ENCODE peak calls at places on chromosome 4, in seven cellular contexts. F is CD8-positive, alpha-beta T cell; B is fibroblast of lung; V is fibroblast of the aortic adventitia; U is ascending aorta; G is lung; D is endodermal cell. C is an unnamed sample.

GRCh38 chr4:150244600-150244999 is 166.4 kb downstream of the DCLK2 start:
- DNase-seq in F (no peak), B (peak), V (peak), U (no peak), G (no peak), D (no peak), C (peak)

GRCh38 chr4:153538408-153539057 is 72.4 kb downstream of the TMEM131L start:
- DNase-seq in F (no peak), B (no peak), V (peak), U (no peak), G (no peak), D (no peak), C (peak)

GRCh38 chr4:48269861-48270515 is 350 bp upstream of the TEC start:
- DNase-seq in F (peak), B (peak), V (peak), U (peak), G (peak), D (peak), C (peak)

GRCh38 chr4:36432556-36432955 is 151.1 kb downstream of the DTHD1 start:
- DNase-seq in F (no peak), B (no peak), V (no peak), U (no peak), G (no peak), D (no peak), C (no peak)

GRCh38 chr4:57426779-57427395 is 316.7 kb upstream of the IGFBP7 start:
- DNase-seq in F (no peak), B (peak), V (peak), U (no peak), G (peak), D (peak), C (peak)

GRCh38 chr4:84063618-84064017 is 435.5 kb downstream of the NKX6-1 start:
- DNase-seq in F (no peak), B (no peak), V (no peak), U (no peak), G (no peak), D (no peak), C (no peak)

GRCh38 chr4:48546336-48546735 is 56.3 kb downstream of the ZAR1 start:
- DNase-seq in F (no peak), B (peak), V (peak), U (no peak), G (no peak), D (peak), C (peak)

GRCh38 chr4:133316874-133317273 is 167.8 kb downstream of the PCDH10 start:
- DNase-seq in F (no peak), B (peak), V (peak), U (no peak), G (no peak), D (no peak), C (peak)

GRCh38 chr4:128782875-128783614 is 26.5 kb upstream of the JADE1 start:
- DNase-seq in F (no peak), B (peak), V (peak), U (no peak), G (no peak), D (no peak), C (peak)

GRCh38 chr4:122542411-122543236 is 78.2 kb downstream of the IL21 start:
- DNase-seq in F (no peak), B (peak), V (peak), U (no peak), G (no peak), D (no peak), C (peak)

GRCh38 chr4:176377705-176378302 is 58.0 kb downstream of the SPCS3 start:
- DNase-seq in F (no peak), B (peak), V (peak), U (no peak), G (no peak), D (no peak), C (peak)

GRCh38 chr4:177706916-177707315 is 264.7 kb upstream of the AGA start:
- DNase-seq in F (no peak), B (no peak), V (no peak), U (no peak), G (no peak), D (no peak), C (no peak)

GRCh38 chr4:149145803-149146202 is 669.8 kb downstream of the IQCM start:
- DNase-seq in F (no peak), B (peak), V (no peak), U (no peak), G (no peak), D (no peak), C (peak)

GRCh38 chr4:57090099-57090498 is 20.1 kb downstream of the IGFBP7 start:
- DNase-seq in F (no peak), B (no peak), V (no peak), U (no peak), G (no peak), D (no peak), C (no peak)

GRCh38 chr4:105280338-105280809 is 133.7 kb downstream of the TET2 start:
- DNase-seq in F (no peak), B (peak), V (peak), U (no peak), G (no peak), D (no peak), C (peak)

GRCh38 chr4:121860121-121860520 is 10.2 kb downstream of the BBS7 start:
- DNase-seq in F (no peak), B (no peak), V (no peak), U (no peak), G (no peak), D (no peak), C (no peak)

GRCh38 chr4:7788687-7789425 is 150.8 kb downstream of the AFAP1 start:
- DNase-seq in F (no peak), B (no peak), V (peak), U (no peak), G (peak), D (no peak), C (no peak)

GRCh38 chr4:122577808-122578781 is 42.8 kb downstream of the IL21 start:
- DNase-seq in F (peak), B (peak), V (peak), U (no peak), G (no peak), D (peak), C (peak)

GRCh38 chr4:186669159-186669720 is 54.4 kb downstream of the FAT1 start:
- DNase-seq in F (no peak), B (peak), V (peak), U (no peak), G (no peak), D (peak), C (peak)

GRCh38 chr4:13515268-13515667 is 29.0 kb downstream of the NKX3-2 start:
- DNase-seq in F (no peak), B (no peak), V (no peak), U (no peak), G (no peak), D (no peak), C (no peak)

GRCh38 chr4:186840771-186841301 is 117.2 kb upstream of the FAT1 start:
- DNase-seq in F (no peak), B (no peak), V (no peak), U (no peak), G (no peak), D (no peak), C (no peak)

GRCh38 chr4:175671491-175671934 is 140.6 kb downstream of the GPM6A start:
- DNase-seq in F (no peak), B (peak), V (no peak), U (no peak), G (no peak), D (peak), C (no peak)

GRCh38 chr4:89222171-89222570 is 85.4 kb downstream of the GPRIN3 start:
- DNase-seq in F (no peak), B (no peak), V (no peak), U (no peak), G (no peak), D (no peak), C (no peak)

GRCh38 chr4:73851293-73851692 is 1.8 kb upstream of the PF4V1 start:
- DNase-seq in F (no peak), B (no peak), V (no peak), U (no peak), G (no peak), D (no peak), C (no peak)

GRCh38 chr4:158782539-158783360 is 13.9 kb downstream of the FNIP2 start:
- DNase-seq in F (no peak), B (peak), V (peak), U (no peak), G (no peak), D (no peak), C (peak)

GRCh38 chr4:6352031-6352763 is 82.5 kb downstream of the WFS1 start:
- DNase-seq in F (no peak), B (no peak), V (no peak), U (no peak), G (no peak), D (no peak), C (no peak)

GRCh38 chr4:146165840-146166239 is 9.7 kb upstream of the LSM6 start:
- DNase-seq in F (no peak), B (peak), V (peak), U (no peak), G (no peak), D (no peak), C (peak)

GRCh38 chr4:2827874-2828751 is 15.5 kb upstream of the ADD1 start:
- DNase-seq in F (no peak), B (no peak), V (no peak), U (no peak), G (no peak), D (no peak), C (no peak)

GRCh38 chr4:82523179-82523578 is 38.6 kb downstream of the TMEM150C start:
- DNase-seq in F (no peak), B (no peak), V (no peak), U (no peak), G (no peak), D (peak), C (no peak)

GRCh38 chr4:123260429-123261052 is 136.1 kb upstream of the SPRY1 start:
- DNase-seq in F (no peak), B (peak), V (no peak), U (no peak), G (no peak), D (no peak), C (no peak)

GRCh38 chr4:152935661-152936445 is at the start of gene FHDC1:
- DNase-seq in F (no peak), B (peak), V (no peak), U (no peak), G (peak), D (peak), C (no peak)

GRCh38 chr4:153211986-153212720 is 7.9 kb downstream of the TRIM2 start:
- DNase-seq in F (no peak), B (peak), V (peak), U (no peak), G (no peak), D (no peak), C (peak)

GRCh38 chr4:86482851-86483490 is 111.1 kb upstream of the PTPN13 start:
- DNase-seq in F (no peak), B (peak), V (no peak), U (no peak), G (no peak), D (peak), C (peak)
- TF ChIP-seq CTCF in F (no peak), B (peak), V (peak), U (no peak), G (no peak), D (peak), C (peak)

GRCh38 chr4:139735381-139736256 is 70.0 kb downstream of the MGST2 start:
- DNase-seq in F (no peak), B (peak), V (peak), U (no peak), G (no peak), D (peak), C (peak)
- H3K4me3 ChIP-seq in F (peak), B (peak), V (peak), U (peak), G (no peak), D (peak), C (peak)

DNA sequence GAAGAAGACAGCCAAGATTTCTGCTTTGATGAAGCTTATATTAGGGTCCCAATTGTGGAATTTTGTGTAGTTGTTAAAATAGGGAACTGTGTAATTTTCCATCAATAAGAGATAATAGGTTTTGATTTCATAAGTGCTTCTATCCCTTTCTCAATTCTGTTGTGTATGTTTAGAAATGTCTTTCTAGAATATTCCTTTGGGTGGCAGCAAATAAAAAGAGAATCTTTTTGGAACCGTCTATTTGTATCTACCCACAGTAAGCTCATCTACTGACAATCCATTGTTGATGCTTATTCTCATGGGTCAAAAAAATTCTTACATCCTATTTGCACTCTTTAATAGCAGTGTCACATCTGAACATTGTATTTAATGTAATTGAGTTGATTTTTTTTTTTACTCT is 61.7 kb downstream of the TMA16 start:
- DNase-seq in F (no peak), B (no peak), V (no peak), U (no peak), G (no peak), D (no peak), C (peak)
- TF ChIP-seq CTCF in F (no peak), B (no peak), V (no peak), U (no peak), G (no peak), D (peak), C (peak)

GRCh38 chr4:59503731-59504130 is 1696.4 kb upstream of the ADGRL3 start:
- DNase-seq in F (no peak), B (no peak), V (no peak), U (no peak), G (no peak), D (no peak), C (no peak)
- H3K4me3 ChIP-seq in F (no peak), B (no peak), V (no peak), U (no peak), G (no peak), D (no peak), C (no peak)

GRCh38 chr4:168631241-168632151 is 134.6 kb downstream of the PALLD start:
- DNase-seq in F (no peak), B (peak), V (peak), U (no peak), G (peak), D (peak), C (peak)
- TF ChIP-seq CTCF in F (no peak), B (peak), V (peak), U (peak), G (no peak), D (peak), C (peak)

DNA sequence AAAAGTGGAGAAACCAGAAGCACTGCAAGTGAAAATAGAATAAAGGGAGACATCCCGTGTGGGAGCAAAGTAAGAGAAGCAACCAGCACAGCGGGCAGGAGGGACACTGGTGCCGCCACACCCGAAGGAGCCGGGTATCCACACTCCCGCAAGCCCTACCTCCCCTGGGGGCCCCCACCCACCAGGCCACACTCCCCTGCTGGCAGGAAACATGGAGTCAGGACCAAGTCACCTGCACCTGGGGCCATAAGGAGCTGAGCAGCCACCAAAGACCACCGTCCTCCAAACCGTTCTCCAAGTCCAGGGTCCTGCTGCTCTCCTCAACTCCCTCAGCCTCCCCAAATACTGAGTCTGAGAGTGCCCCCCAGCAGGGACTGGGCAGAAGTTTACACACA is 30.5 kb downstream of the FGFRL1 start:
- DNase-seq in F (no peak), B (no peak), V (no peak), U (no peak), G (no peak), D (no peak), C (no peak)
- H3K4me3 ChIP-seq in F (no peak), B (no peak), V (no peak), U (no peak), G (no peak), D (no peak), C (no peak)

DNA sequence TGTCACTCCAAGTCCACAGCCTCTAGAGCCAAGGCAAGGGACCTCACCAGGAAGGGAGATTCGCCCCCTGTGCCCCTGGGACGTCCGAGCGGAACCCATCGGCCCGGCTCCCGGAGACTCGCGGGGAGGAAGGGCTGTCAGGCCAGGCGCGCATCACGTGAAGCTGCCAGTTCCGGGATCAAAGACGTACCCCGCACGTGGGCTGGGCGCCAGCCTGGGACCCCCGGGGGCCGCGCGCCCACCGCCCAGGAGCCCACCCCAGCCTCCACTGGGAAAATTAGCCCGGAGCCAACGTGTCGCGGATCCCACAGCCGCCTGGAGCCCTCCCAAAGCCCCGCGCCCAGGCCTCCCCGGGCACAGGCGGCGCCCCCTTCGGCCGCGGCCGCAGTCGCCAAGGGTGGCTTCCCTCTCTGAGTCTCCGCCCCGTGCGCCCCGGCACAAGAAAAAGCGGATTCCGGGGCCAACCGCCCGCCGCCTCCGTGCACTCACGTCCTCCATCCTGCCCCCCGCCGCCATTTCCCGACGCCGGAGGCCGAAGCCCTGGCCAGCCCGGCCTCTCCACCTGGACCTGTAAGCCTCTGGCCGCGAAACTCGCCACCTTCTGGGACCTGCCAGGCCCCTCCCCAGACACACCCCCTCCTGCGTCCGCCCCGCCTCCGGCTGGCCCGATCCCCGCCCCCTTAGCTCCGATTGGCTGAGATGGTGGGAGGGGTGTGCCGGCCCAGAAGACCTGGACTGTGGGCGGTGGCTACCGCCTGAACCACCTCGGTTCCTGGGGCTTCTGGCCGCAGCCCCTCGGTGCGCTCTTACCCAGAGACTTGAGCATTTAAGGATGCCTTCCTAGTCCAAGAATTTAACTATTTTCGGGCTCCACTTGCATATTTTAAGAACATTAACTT is at the start of gene TMEM192:
- DNase-seq in F (peak), B (peak), V (peak), U (peak), G (peak), D (peak), C (peak)
- TF ChIP-seq CTCF in F (no peak), B (peak), V (peak), U (peak), G (no peak), D (peak), C (peak)

GRCh38 chr4:155615054-155615887 is 51.4 kb upstream of the GUCY1A1 start:
- DNase-seq in F (no peak), B (no peak), V (no peak), U (no peak), G (no peak), D (no peak), C (no peak)
- H3K4me3 ChIP-seq in F (no peak), B (no peak), V (no peak), U (no peak), G (no peak), D (peak), C (no peak)

GRCh38 chr4:55445921-55446577 is 50.3 kb downstream of the TMEM165 start:
- DNase-seq in F (no peak), B (peak), V (peak), U (no peak), G (no peak), D (no peak), C (peak)
- TF ChIP-seq CTCF in F (no peak), B (no peak), V (peak), U (no peak), G (no peak), D (no peak), C (no peak)